ENCODE peak calls at places on chromosome 1, in five cellular contexts. B, W, D, K and V are unnamed samples.

GRCh38 chr1:234773936-234774677 is 164.1 kb upstream of the IRF2BP2 start:
- DNase-seq in B (no peak), W (no peak), D (no peak), K (no peak), V (no peak)

GRCh38 chr1:41751804-41752513 is 166.8 kb downstream of the HIVEP3 start:
- DNase-seq in B (no peak), W (no peak), D (no peak), K (no peak), V (peak; percentile 86)

GRCh38 chr1:2784854-2785630 is 16.5 kb downstream of the TTC34 start:
- DNase-seq in B (no peak), W (no peak), D (no peak), K (no peak), V (peak; percentile 47)

GRCh38 chr1:208100906-208101305 is 143.3 kb downstream of the PLXNA2 start:
- DNase-seq in B (no peak), W (no peak), D (no peak), K (no peak), V (no peak)

GRCh38 chr1:109017134-109017533 is 24.8 kb downstream of the WDR47 start:
- DNase-seq in B (no peak), W (no peak), D (no peak), K (no peak), V (no peak)

GRCh38 chr1:94119796-94120590 is 955 bp downstream of the ABCA4 start:
- DNase-seq in B (no peak), W (no peak), D (no peak), K (no peak), V (peak; percentile 18)

GRCh38 chr1:201904579-201904978 is 15.9 kb downstream of the SHISA4 start:
- DNase-seq in B (peak; percentile 84), W (peak; percentile 52), D (no peak), K (peak; percentile 89), V (no peak)

GRCh38 chr1:110209715-110210603 is at the start of gene KCNC4:
- DNase-seq in B (peak; percentile 77), W (peak; percentile 92), D (peak; percentile 89), K (peak; percentile 93), V (peak; percentile 98)

GRCh38 chr1:29643281-29643680 is 407.0 kb downstream of the PTPRU start:
- DNase-seq in B (no peak), W (no peak), D (no peak), K (no peak), V (no peak)

GRCh38 chr1:46134660-46135331 is 2.4 kb upstream of the PIK3R3 start:
- DNase-seq in B (peak; percentile 66), W (no peak), D (no peak), K (peak; percentile 25), V (no peak)

GRCh38 chr1:182795563-182796228 is 6.1 kb downstream of the NPL start:
- DNase-seq in B (no peak), W (no peak), D (no peak), K (no peak), V (no peak)

GRCh38 chr1:222654849-222655248 is 37.0 kb downstream of the MIA3 start:
- DNase-seq in B (no peak), W (no peak), D (peak; percentile 71), K (peak; percentile 56), V (peak; percentile 80)

GRCh38 chr1:201020040-201020591 is 3.4 kb downstream of the KIF21B start:
- DNase-seq in B (peak; percentile 50), W (peak; percentile 45), D (peak; percentile 44), K (no peak), V (peak; percentile 87)